ENCODE peak calls at places on chromosomes 7 and 10, in six cellular contexts. H is GM12878, B is H1, W is HepG2, X is K562, V is SK-N-SH. Z is an unnamed sample.

GRCh38 chr10:69375307-69376151 is 41.2 kb downstream of the TACR2 start:
- DNase-seq in H (no peak), B (peak), V (no peak), X (no peak), W (no peak), Z (no peak)

GRCh38 chr7:101278461-101279292 is 33.8 kb upstream of the FIS1 start:
- DNase-seq in V (no peak), W (no peak), H (no peak), X (no peak), B (no peak), Z (no peak)

GRCh38 chr7:33109758-33110238 is 594 bp upstream of the RP9 start:
- DNase-seq in H (no peak), V (peak), B (no peak), X (no peak), W (no peak), Z (peak)

GRCh38 chr7:18445916-18446520 is 49.5 kb upstream of the HDAC9 start:
- DNase-seq in H (no peak), B (no peak), W (no peak), V (no peak), X (no peak), Z (no peak)

GRCh38 chr7:94514140-94514889 is 4.7 kb downstream of the CASD1 start:
- DNase-seq in V (no peak), X (no peak), H (no peak), W (no peak), B (no peak), Z (no peak)

GRCh38 chr7:136369225-136369624 is 392.1 kb upstream of the MTPN start:
- DNase-seq in W (no peak), X (no peak), H (no peak), V (no peak), B (no peak), Z (no peak)

GRCh38 chr10:44913312-44914079 is 2.4 kb downstream of the TMEM72 start:
- DNase-seq in V (no peak), W (no peak), H (no peak), X (peak), B (no peak), Z (no peak)

GRCh38 chr10:110206988-110207804 is at the start of gene MXI1:
- DNase-seq in X (peak), H (no peak), B (no peak), W (peak), V (peak), Z (peak)

GRCh38 chr7:116630932-116631449 is 41.0 kb upstream of the MET start:
- DNase-seq in B (no peak), V (no peak), W (peak), H (no peak), X (peak), Z (no peak)

GRCh38 chr10:75103881-75104686 is 7.4 kb upstream of the SAMD8 start:
- DNase-seq in V (no peak), W (no peak), B (no peak), X (peak), H (no peak), Z (peak)

GRCh38 chr7:104096683-104097082 is 107.2 kb upstream of the RELN start:
- DNase-seq in H (no peak), V (no peak), W (peak), X (peak), B (no peak), Z (no peak)

GRCh38 chr10:70858759-70859158 is 29.6 kb downstream of the PCBD1 start:
- DNase-seq in H (no peak), V (peak), B (no peak), W (no peak), X (no peak), Z (no peak)

GRCh38 chr10:103510046-103510685 is 16.7 kb downstream of the NEURL1 start:
- DNase-seq in W (no peak), B (no peak), V (peak), H (no peak), X (no peak), Z (no peak)

GRCh38 chr10:688621-689426 is 644 bp downstream of the DIP2C start:
- DNase-seq in B (no peak), V (peak), W (no peak), X (no peak), H (no peak), Z (no peak)

GRCh38 chr7:46191296-46191695 is 270.2 kb upstream of the IGFBP3 start:
- DNase-seq in W (no peak), X (no peak), H (no peak), B (no peak), V (no peak), Z (no peak)

GRCh38 chr7:142280263-142280662 is 22.4 kb upstream of the PRSS58 start:
- DNase-seq in V (no peak), X (no peak), B (no peak), H (no peak), W (no peak), Z (no peak)

GRCh38 chr7:135716677-135717238 is 11.2 kb downstream of the SLC13A4 start:
- DNase-seq in V (peak), W (no peak), B (no peak), H (no peak), X (no peak), Z (no peak)

GRCh38 chr10:60573342-60573741 is 183.7 kb upstream of the ANK3 start:
- DNase-seq in V (no peak), B (no peak), H (no peak), W (no peak), X (no peak), Z (no peak)

GRCh38 chr10:43479275-43479674 is 42.4 kb downstream of the ZNF487 start:
- DNase-seq in W (no peak), X (no peak), H (no peak), V (no peak), B (no peak), Z (no peak)

GRCh38 chr10:101297901-101298451 is 56.0 kb upstream of the BTRC start:
- DNase-seq in H (no peak), B (peak), X (peak), W (no peak), V (peak), Z (peak)

GRCh38 chr7:27767374-27767773 is 27.4 kb downstream of the TAX1BP1 start:
- DNase-seq in X (no peak), V (no peak), B (no peak), H (no peak), W (no peak), Z (no peak)

GRCh38 chr7:100119701-100120517 is 475 bp downstream of the CNPY4 start:
- DNase-seq in B (no peak), W (peak), H (no peak), X (peak), V (peak), Z (peak)

GRCh38 chr7:51113560-51113959 is 203.0 kb downstream of the COBL start:
- DNase-seq in H (no peak), V (no peak), B (no peak), W (no peak), X (no peak), Z (no peak)

GRCh38 chr10:100551231-100551630 is 15.5 kb downstream of the HIF1AN start:
- DNase-seq in V (no peak), B (no peak), X (no peak), H (no peak), W (no peak), Z (peak)

GRCh38 chr7:28573059-28573553 is 160.8 kb downstream of the CREB5 start:
- DNase-seq in W (peak), X (no peak), H (no peak), B (no peak), V (peak), Z (no peak)

GRCh38 chr10:88499569-88500470 is 83.3 kb downstream of the RNLS start:
- DNase-seq in W (no peak), H (no peak), X (no peak), B (no peak), V (no peak), Z (no peak)

GRCh38 chr10:45294681-45295080 is 20.7 kb downstream of the OR13A1 start:
- DNase-seq in H (no peak), X (no peak), W (no peak), V (no peak), B (no peak), Z (no peak)

GRCh38 chr10:89665302-89665701 is 20.3 kb upstream of the PANK1 start:
- DNase-seq in V (no peak), H (no peak), B (no peak), X (no peak), W (no peak), Z (no peak)

GRCh38 chr7:52168085-52168484 is 851.5 kb upstream of the COBL start:
- DNase-seq in X (no peak), W (peak), H (no peak), B (peak), V (peak), Z (no peak)

DNA sequence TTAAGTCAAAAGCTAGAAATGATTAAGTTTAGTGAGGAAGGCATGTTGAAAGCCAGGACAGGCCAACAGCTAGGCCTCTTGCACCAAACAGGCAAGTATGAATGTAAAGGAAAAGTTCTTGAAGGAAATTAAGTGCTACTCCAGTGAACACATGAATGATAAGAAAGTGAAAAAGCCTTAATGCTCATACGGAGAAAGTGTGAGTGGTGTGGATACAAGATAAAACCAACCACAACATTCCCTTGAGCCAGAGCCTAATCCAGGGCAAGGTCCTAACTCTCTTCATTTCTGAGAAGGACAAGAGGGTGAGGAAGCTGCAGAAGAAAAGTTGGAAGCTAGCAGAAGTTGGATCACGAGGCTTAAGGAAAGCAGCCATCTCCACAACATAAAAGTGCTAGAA is 53.0 kb downstream of the DNAJC1 start:
- DNase-seq in X (peak), B (no peak), V (no peak), W (no peak), H (no peak), Z (no peak)
- H3K27ac ChIP-seq in X (peak), B (no peak), V (no peak), W (no peak), H (no peak), Z (no peak)

DNA sequence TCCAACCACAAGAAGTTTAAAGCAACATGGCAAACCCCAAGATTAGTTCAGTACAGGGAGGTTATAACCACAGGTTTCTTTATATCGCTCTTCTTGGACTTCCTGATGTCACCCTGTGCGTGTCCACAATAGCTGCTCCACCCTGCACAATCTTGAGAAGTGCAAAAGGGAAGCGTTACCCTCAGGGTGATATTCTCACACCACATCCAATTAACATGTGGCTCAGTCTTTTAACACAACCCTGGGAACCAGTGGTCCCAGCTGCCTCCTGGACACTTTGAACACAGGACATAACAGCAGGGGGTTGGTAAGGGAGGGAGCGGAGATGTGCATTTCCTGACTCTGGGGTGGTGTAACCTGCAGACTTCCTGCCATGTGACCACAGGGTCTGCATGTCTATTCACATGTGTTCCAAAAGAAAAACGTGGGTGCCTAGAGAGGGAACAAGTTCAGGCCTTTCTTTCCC is 64.6 kb downstream of the GSAP start:
- DNase-seq in V (no peak), W (no peak), H (peak), X (no peak), B (no peak), Z (peak)
- TF ChIP-seq POLR2AphosphoS5 in V (no peak), W (no peak), H (peak), X (no peak), B (no peak), Z (peak)

GRCh38 chr10:3533296-3533695 is 251.7 kb downstream of the KLF6 start:
- DNase-seq in H (no peak), X (no peak), B (no peak), W (no peak), V (no peak), Z (no peak)
- TF ChIP-seq GABPA in H (no peak), X (no peak), B (no peak), W (no peak), V (no peak), Z (no peak)

GRCh38 chr7:80232969-80233724 is 98.5 kb downstream of the GNAI1 start:
- DNase-seq in W (peak), B (no peak), X (no peak), H (no peak), V (no peak), Z (no peak)

GRCh38 chr7:80230327-80230726 is 95.7 kb downstream of the GNAI1 start:
- DNase-seq in V (no peak), W (no peak), B (no peak), H (no peak), X (no peak), Z (no peak)

GRCh38 chr7:80236696-80237095 is 102.1 kb downstream of the GNAI1 start:
- DNase-seq in V (no peak), W (no peak), X (no peak), B (no peak), H (no peak), Z (no peak)

DNA sequence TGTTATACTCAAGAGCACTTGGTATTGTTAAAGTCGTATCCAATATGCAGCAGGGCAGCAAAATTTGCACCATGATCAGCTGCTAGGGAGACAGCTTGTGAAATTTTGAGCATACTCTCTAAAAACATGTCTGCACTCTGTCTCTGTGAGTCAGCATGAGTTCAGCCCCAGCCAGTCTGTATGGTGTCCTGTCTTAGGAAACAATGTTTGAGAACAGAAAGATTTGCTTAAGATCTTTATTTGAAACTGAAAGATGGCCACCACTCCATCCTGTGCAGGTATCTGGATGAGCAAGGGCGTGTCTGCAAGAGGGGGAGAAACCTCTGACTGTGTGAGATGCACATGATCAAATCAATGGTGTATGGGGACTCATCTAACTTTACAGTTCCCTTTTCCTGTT is 97.1 kb downstream of the GNAI1 start:
- DNase-seq in W (no peak), B (no peak), V (no peak), H (no peak), X (no peak), Z (no peak)
- H3K27ac ChIP-seq in W (no peak), B (no peak), V (peak), H (no peak), X (no peak), Z (no peak)

DNA sequence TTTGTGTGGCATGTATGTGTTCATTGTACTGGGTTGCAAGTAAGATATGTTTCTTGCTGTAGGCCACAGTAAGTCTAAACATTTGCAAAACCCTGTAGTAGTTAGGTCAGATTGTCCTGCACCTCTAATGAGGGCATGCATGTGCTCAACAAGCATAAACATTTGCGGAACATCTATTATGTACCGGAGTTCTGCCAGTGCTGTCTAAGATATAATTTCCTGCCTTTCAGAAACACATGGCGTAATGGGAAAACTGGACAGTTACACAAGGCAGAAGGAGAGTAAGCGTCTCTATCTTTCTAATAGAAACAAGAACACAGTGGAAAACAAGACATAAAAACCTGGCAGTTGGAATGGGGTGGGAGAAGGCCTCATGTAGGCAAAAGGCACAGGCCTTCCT is 2.8 kb downstream of the ABCB8 start:
- DNase-seq in V (no peak), X (no peak), B (no peak), W (no peak), H (no peak), Z (no peak)
- TF ChIP-seq POLR2AphosphoS5 in V (no peak), X (no peak), B (no peak), W (no peak), H (no peak), Z (no peak)

DNA sequence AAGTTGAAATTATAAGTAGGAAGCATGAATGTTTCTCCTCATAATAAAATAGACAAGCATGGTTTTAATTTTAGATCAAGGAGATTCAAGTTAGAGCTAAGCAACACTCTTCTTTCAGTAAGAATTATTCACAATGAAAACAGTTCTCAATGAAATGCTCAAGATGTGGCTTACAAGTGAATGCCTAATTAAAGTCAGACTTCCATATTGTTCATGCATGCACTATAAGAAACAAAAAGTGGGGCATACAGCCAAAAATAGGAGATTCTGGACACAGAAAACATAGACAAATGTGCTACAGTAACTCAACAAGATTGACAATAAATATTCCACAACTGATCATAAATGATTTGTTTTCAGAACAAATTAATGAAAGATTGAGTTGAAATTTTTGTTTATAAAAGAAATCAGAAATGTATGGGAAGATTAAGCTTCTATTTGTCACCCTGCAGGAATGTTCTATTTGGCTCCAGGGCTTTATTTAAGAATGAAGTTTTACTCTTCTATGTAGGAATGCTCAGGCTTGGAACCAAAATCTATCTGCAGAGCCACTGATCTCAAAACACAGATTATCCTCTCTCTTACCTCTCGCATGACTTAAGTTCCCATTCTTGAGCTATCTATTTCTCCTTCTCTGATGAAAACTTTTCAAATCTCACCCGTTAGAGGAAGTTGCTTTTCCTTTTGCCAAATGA is 89.0 kb upstream of the PIP4K2A start:
- DNase-seq in B (no peak), W (no peak), X (no peak), H (no peak), V (no peak), Z (no peak)
- TF ChIP-seq GABPA in B (no peak), W (no peak), X (no peak), H (no peak), V (no peak), Z (no peak)

GRCh38 chr7:111985802-111986201 is 220.4 kb downstream of the DOCK4 start:
- DNase-seq in V (no peak), X (no peak), W (no peak), H (no peak), B (no peak), Z (no peak)

GRCh38 chr7:111982804-111983203 is 223.4 kb downstream of the DOCK4 start:
- DNase-seq in W (no peak), B (no peak), H (no peak), X (no peak), V (no peak), Z (no peak)

GRCh38 chr7:111986601-111987000 is 219.6 kb downstream of the DOCK4 start:
- DNase-seq in X (no peak), V (no peak), W (no peak), B (no peak), H (no peak), Z (no peak)

GRCh38 chr7:111990597-111990996 is 215.6 kb downstream of the DOCK4 start:
- DNase-seq in B (no peak), V (no peak), W (no peak), H (no peak), X (no peak), Z (no peak)

GRCh38 chr7:111987115-111987826 is 218.9 kb downstream of the DOCK4 start:
- DNase-seq in H (no peak), X (no peak), B (no peak), W (no peak), V (no peak), Z (peak)
- H3K27ac ChIP-seq in H (no peak), X (no peak), B (no peak), W (no peak), V (peak), Z (peak)